ENCODE peak calls at places on chromosomes 12 and 14, in six cellular contexts. L, M, Z, U, R and O are unnamed samples.

GRCh38 chr14:88248606-88249005 is 74.5 kb downstream of the KCNK10 start:
- DNase-seq in Z (no peak), L (no peak), M (no peak), U (no peak), R (no peak), O (no peak)

GRCh38 chr12:98618952-98619351 is 25.5 kb downstream of the SLC25A3 start:
- DNase-seq in M (no peak), L (no peak), U (no peak), R (no peak), Z (no peak), O (no peak)

GRCh38 chr12:120235369-120236123 is 30.0 kb downstream of the PXN start:
- DNase-seq in R (no peak), L (no peak), Z (peak), U (no peak), M (no peak), O (no peak)

GRCh38 chr12:18261273-18261672 is at the start of gene PIK3C2G:
- DNase-seq in R (no peak), U (no peak), L (peak), M (no peak), Z (no peak), O (no peak)

GRCh38 chr12:48680861-48681260 is 1.2 kb downstream of the KANSL2 start:
- DNase-seq in R (no peak), M (no peak), L (no peak), Z (no peak), U (no peak), O (no peak)

GRCh38 chr12:100267603-100268281 is 765 bp downstream of the SCYL2 start:
- DNase-seq in Z (peak), U (no peak), L (peak), R (no peak), M (no peak), O (no peak)

GRCh38 chr12:79127268-79127895 is 262.8 kb downstream of the SYT1 start:
- DNase-seq in L (no peak), M (no peak), R (no peak), U (no peak), Z (no peak), O (no peak)

GRCh38 chr12:125340791-125341190 is 275.6 kb downstream of the AACS start:
- DNase-seq in M (no peak), U (no peak), R (no peak), L (peak), Z (peak), O (no peak)

GRCh38 chr12:116628450-116628793 is 69.2 kb downstream of the MAP1LC3B2 start:
- DNase-seq in R (no peak), Z (no peak), L (no peak), M (no peak), U (no peak), O (no peak)

GRCh38 chr14:73754911-73755360 is 40.8 kb upstream of the PNMA1 start:
- DNase-seq in Z (no peak), R (no peak), M (peak), L (no peak), U (no peak), O (peak)

GRCh38 chr12:94140556-94140955 is 7.8 kb upstream of the PLXNC1 start:
- DNase-seq in M (no peak), Z (peak), L (peak), R (no peak), U (no peak), O (peak)

GRCh38 chr12:62259311-62259992 is 752 bp upstream of the USP15 start:
- DNase-seq in R (peak), Z (no peak), U (no peak), L (peak), M (no peak), O (no peak)

GRCh38 chr14:89484445-89484844 is 67.4 kb upstream of the FOXN3 start:
- DNase-seq in M (no peak), R (no peak), U (no peak), L (no peak), Z (no peak), O (no peak)

GRCh38 chr14:21913759-21914158 is 240.1 kb upstream of the OR4E1 start:
- DNase-seq in R (no peak), L (peak), M (peak), Z (peak), U (no peak), O (no peak)

GRCh38 chr14:56787530-56787929 is 22.7 kb downstream of the OTX2 start:
- DNase-seq in M (no peak), Z (no peak), U (no peak), L (no peak), R (no peak), O (no peak)

GRCh38 chr12:58349161-58349560 is 407.8 kb downstream of the ATP23 start:
- DNase-seq in M (no peak), Z (no peak), R (no peak), U (no peak), L (no peak), O (no peak)